ENCODE peak calls at places on chromosomes 11 and 22, in four cellular contexts. One of them, this sample, is unnamed.
A peak's percentile ranks its signal among the peaks of the same experiment; 100 is the strongest.

GRCh38 chr11:112874959-112875358 is 86.3 kb upstream of the NCAM1 start:
- DNase-seq in adrenal gland: no peak
- DNase-seq in transverse colon: no peak
- DNase-seq in HCT116: no peak
- DNase-seq in this sample: no peak

GRCh38 chr11:63904743-63905142 is 12.2 kb downstream of the RCOR2 start:
- DNase-seq in transverse colon: no peak
- DNase-seq in HCT116: no peak
- DNase-seq in adrenal gland: no peak
- DNase-seq in this sample: no peak

GRCh38 chr11:67165595-67165994 is 46.5 kb downstream of the KDM2A start:
- DNase-seq in adrenal gland: no peak
- DNase-seq in transverse colon: no peak
- DNase-seq in HCT116: no peak
- DNase-seq in this sample: no peak

GRCh38 chr11:26134481-26135355 is 197.2 kb upstream of the ANO3 start:
- DNase-seq in transverse colon: no peak
- DNase-seq in HCT116: no peak
- DNase-seq in adrenal gland: no peak
- DNase-seq in this sample: no peak

GRCh38 chr22:48175721-48176120 is 1413.3 kb downstream of the TBC1D22A start:
- DNase-seq in transverse colon: no peak
- DNase-seq in HCT116: no peak
- DNase-seq in adrenal gland: no peak
- DNase-seq in this sample: no peak

GRCh38 chr11:84408946-84409411 is 1122.8 kb upstream of the CCDC90B start:
- DNase-seq in transverse colon: no peak
- DNase-seq in HCT116: no peak
- DNase-seq in adrenal gland: no peak
- DNase-seq in this sample: no peak

GRCh38 chr22:25060522-25061071 is 108.1 kb downstream of the KIAA1671 start:
- DNase-seq in adrenal gland: no peak
- DNase-seq in transverse colon: no peak
- DNase-seq in HCT116: no peak
- DNase-seq in this sample: no peak

GRCh38 chr11:19953909-19954308 is 206.4 kb downstream of the DBX1 start:
- DNase-seq in HCT116: peak; percentile 24
- DNase-seq in transverse colon: no peak
- DNase-seq in adrenal gland: no peak
- DNase-seq in this sample: peak; percentile 27

GRCh38 chr11:116438651-116439479 is 333.9 kb downstream of the BUD13 start:
- DNase-seq in HCT116: no peak
- DNase-seq in transverse colon: no peak
- DNase-seq in adrenal gland: no peak
- DNase-seq in this sample: no peak

GRCh38 chr11:86396403-86396802 is 21.7 kb downstream of the CCDC81 start:
- DNase-seq in transverse colon: no peak
- DNase-seq in adrenal gland: no peak
- DNase-seq in HCT116: no peak
- DNase-seq in this sample: no peak

GRCh38 chr11:12626616-12627015 is 47.6 kb upstream of the TEAD1 start:
- DNase-seq in HCT116: no peak
- DNase-seq in adrenal gland: no peak
- DNase-seq in transverse colon: no peak
- DNase-seq in this sample: no peak

GRCh38 chr22:42279425-42280020 is 9.1 kb upstream of the TCF20 start:
- DNase-seq in adrenal gland: no peak
- DNase-seq in HCT116: no peak
- DNase-seq in transverse colon: no peak
- DNase-seq in this sample: no peak

GRCh38 chr11:34633990-34634725 is 13.3 kb downstream of the EHF start:
- DNase-seq in adrenal gland: no peak
- DNase-seq in HCT116: no peak
- DNase-seq in transverse colon: no peak
- DNase-seq in this sample: no peak

GRCh38 chr11:14184548-14184947 is 174.4 kb downstream of the RRAS2 start:
- DNase-seq in adrenal gland: no peak
- DNase-seq in HCT116: no peak
- DNase-seq in transverse colon: no peak
- DNase-seq in this sample: no peak

GRCh38 chr11:19929655-19930054 is 217.0 kb downstream of the NAV2 start:
- DNase-seq in adrenal gland: no peak
- DNase-seq in HCT116: no peak
- DNase-seq in transverse colon: no peak
- DNase-seq in this sample: no peak

GRCh38 chr22:46295277-46295971 is 1.2 kb upstream of the GTSE1 start:
- DNase-seq in adrenal gland: no peak
- DNase-seq in HCT116: no peak
- DNase-seq in transverse colon: no peak
- DNase-seq in this sample: no peak

GRCh38 chr11:36352919-36353318 is 56.8 kb downstream of the PRR5L start:
- DNase-seq in transverse colon: no peak
- DNase-seq in adrenal gland: no peak
- DNase-seq in HCT116: no peak
- DNase-seq in this sample: peak; percentile 49

GRCh38 chr22:44051961-44052360 is 27.9 kb downstream of the PARVB start:
- DNase-seq in transverse colon: no peak
- DNase-seq in HCT116: no peak
- DNase-seq in adrenal gland: no peak
- DNase-seq in this sample: no peak
- H3K4me1 ChIP-seq in transverse colon: no peaks in the 10 kb centered on the region
- H3K4me1 ChIP-seq in HCT116: no peaks in the 10 kb centered on the region
- H3K4me1 ChIP-seq in adrenal gland: no peaks in the 10 kb centered on the region
- H3K4me1 ChIP-seq in this sample: no peaks in the 10 kb centered on the region

DNA sequence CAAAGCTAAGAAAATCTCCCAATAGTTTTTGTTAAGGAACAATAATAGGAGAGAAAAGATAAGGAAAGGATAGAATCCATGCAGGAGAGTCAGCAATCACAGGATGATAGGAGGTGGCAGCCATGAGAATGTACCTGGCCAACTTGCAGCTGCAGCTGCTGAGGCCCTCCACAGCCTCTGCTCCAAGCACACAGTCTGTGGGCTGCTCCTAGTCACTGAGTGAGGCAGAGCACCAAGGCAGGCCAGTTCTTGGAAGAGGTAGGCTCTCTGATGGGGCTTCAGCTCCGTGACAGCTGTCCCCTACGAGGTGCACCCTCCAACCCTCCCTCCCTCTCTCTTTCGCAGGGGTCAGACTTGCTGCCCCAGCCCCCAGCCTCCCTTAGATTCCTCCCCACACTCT is 5.5 kb upstream of the KCNJ1 start:
- DNase-seq in adrenal gland: no peak
- DNase-seq in HCT116: no peak
- DNase-seq in transverse colon: no peak
- DNase-seq in this sample: no peak
- H3K27ac ChIP-seq in adrenal gland: no peak overlapping the region
- H3K27ac ChIP-seq in HCT116: no peak overlapping the region
- H3K27ac ChIP-seq in transverse colon: no peak overlapping the region
- H3K27ac ChIP-seq in this sample: no peak overlapping the region

GRCh38 chr22:49956418-49956770 is 4.2 kb upstream of the PIM3 start:
- DNase-seq in HCT116: no peak
- DNase-seq in transverse colon: no peak
- DNase-seq in adrenal gland: no peak
- DNase-seq in this sample: no peak
- H3K4me1 ChIP-seq in HCT116: peaks cover 22% of the 10 kb centered on the region
- H3K4me1 ChIP-seq in transverse colon: peaks cover 20% of the 10 kb centered on the region
- H3K4me1 ChIP-seq in adrenal gland: peaks cover 4% of the 10 kb centered on the region
- H3K4me1 ChIP-seq in this sample: peaks cover 50% of the 10 kb centered on the region

GRCh38 chr11:68481579-68482240 is 21.2 kb downstream of the PPP6R3 start:
- DNase-seq in adrenal gland: no peak
- DNase-seq in HCT116: no peak
- DNase-seq in transverse colon: no peak
- DNase-seq in this sample: no peak
- H3K27ac ChIP-seq in adrenal gland: peak overlapping the region; percentile 39
- H3K27ac ChIP-seq in HCT116: no peak overlapping the region
- H3K27ac ChIP-seq in transverse colon: peak overlapping the region; percentile 22
- H3K27ac ChIP-seq in this sample: no peak overlapping the region

DNA sequence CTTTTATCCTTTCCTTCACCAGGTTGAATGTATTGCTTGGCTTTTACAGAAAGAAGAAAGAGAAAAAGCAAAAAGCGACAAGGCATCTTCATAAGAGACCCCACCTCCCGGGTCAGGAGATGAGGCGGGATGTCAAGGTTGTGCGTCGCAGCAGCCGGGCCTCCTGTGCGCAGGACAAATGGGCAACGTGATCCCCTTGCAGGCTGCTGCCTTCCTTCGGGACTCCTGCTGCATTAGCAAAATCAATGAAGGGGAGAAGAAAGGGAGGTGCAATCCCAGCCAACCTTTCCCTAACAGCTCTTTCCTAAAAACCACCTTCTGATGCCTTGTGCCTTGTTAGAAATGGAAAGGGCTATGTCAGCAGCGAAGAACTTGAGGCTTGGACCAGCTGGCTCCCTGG is 43.3 kb downstream of the GALNT18 start:
- DNase-seq in HCT116: no peak
- DNase-seq in transverse colon: no peak
- DNase-seq in adrenal gland: no peak
- DNase-seq in this sample: no peak
- H3K4me1 ChIP-seq in HCT116: no peaks in the 10 kb centered on the region
- H3K4me1 ChIP-seq in transverse colon: no peaks in the 10 kb centered on the region
- H3K4me1 ChIP-seq in adrenal gland: no peaks in the 10 kb centered on the region
- H3K4me1 ChIP-seq in this sample: peaks cover 22% of the 10 kb centered on the region

DNA sequence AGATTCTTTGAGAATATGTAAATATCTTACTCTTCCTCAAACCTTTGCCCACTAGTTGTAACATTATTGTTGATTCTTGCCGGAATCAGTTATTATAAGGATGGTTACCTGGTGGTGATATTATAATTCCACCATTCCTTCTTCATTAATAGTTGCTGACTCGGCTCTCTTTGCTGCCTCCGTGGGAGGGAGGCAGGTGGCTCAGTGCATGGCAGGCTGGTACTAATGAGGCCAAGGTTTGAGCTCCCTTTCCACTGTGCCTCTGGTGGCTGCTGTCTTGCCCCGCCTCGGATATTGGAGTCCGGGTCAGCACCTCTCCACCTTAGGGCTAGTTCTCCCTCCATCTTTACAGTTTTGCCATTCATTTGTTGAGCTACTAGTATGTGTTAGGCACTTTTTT is 12.7 kb downstream of the CD6 start:
- DNase-seq in transverse colon: no peak
- DNase-seq in HCT116: no peak
- DNase-seq in adrenal gland: no peak
- DNase-seq in this sample: no peak
- H3K27ac ChIP-seq in transverse colon: no peak overlapping the region
- H3K27ac ChIP-seq in HCT116: no peak overlapping the region
- H3K27ac ChIP-seq in adrenal gland: no peak overlapping the region
- H3K27ac ChIP-seq in this sample: no peak overlapping the region

GRCh38 chr22:38613588-38613987 is 42.6 kb downstream of the FAM227A start:
- DNase-seq in HCT116: no peak
- DNase-seq in adrenal gland: no peak
- DNase-seq in transverse colon: no peak
- DNase-seq in this sample: no peak
- H3K4me1 ChIP-seq in HCT116: no peaks in the 10 kb centered on the region
- H3K4me1 ChIP-seq in adrenal gland: no peaks in the 10 kb centered on the region
- H3K4me1 ChIP-seq in transverse colon: no peaks in the 10 kb centered on the region
- H3K4me1 ChIP-seq in this sample: no peaks in the 10 kb centered on the region

DNA sequence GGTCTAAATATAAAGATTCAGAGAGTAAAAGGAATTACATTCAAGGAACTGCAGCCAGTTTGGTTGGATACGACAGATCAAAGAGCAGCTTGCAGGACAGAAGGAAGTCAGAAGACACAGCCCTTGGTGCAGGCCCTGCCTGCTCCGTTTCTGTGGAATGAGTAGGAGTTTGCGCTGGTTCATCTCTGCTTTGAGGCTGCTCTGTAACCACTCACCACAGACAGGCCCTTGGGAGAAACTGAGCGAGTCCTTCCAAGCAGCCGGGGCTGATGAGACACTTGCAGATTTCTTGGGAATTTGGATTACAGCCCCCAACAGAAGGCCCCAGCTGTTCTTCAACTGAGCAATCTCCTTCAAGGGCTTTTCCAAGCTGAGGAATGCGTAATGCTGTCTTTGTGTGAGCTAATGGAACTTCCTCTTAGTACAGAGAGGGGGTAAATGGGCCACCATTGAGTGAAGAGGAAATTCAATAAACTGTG is 16.4 kb downstream of the IL10RA start:
- DNase-seq in adrenal gland: no peak
- DNase-seq in HCT116: no peak
- DNase-seq in transverse colon: peak; percentile 46
- DNase-seq in this sample: no peak
- H3K27ac ChIP-seq in adrenal gland: no peak overlapping the region
- H3K27ac ChIP-seq in HCT116: no peak overlapping the region
- H3K27ac ChIP-seq in transverse colon: peak overlapping the region; percentile 67
- H3K27ac ChIP-seq in this sample: no peak overlapping the region

GRCh38 chr11:108398439-108398838 is 68.9 kb downstream of the C11orf65 start:
- DNase-seq in HCT116: no peak
- DNase-seq in adrenal gland: no peak
- DNase-seq in transverse colon: no peak
- DNase-seq in this sample: no peak
- H3K4me1 ChIP-seq in HCT116: no peaks in the 10 kb centered on the region
- H3K4me1 ChIP-seq in adrenal gland: peaks cover 6% of the 10 kb centered on the region
- H3K4me1 ChIP-seq in transverse colon: no peaks in the 10 kb centered on the region
- H3K4me1 ChIP-seq in this sample: no peaks in the 10 kb centered on the region

DNA sequence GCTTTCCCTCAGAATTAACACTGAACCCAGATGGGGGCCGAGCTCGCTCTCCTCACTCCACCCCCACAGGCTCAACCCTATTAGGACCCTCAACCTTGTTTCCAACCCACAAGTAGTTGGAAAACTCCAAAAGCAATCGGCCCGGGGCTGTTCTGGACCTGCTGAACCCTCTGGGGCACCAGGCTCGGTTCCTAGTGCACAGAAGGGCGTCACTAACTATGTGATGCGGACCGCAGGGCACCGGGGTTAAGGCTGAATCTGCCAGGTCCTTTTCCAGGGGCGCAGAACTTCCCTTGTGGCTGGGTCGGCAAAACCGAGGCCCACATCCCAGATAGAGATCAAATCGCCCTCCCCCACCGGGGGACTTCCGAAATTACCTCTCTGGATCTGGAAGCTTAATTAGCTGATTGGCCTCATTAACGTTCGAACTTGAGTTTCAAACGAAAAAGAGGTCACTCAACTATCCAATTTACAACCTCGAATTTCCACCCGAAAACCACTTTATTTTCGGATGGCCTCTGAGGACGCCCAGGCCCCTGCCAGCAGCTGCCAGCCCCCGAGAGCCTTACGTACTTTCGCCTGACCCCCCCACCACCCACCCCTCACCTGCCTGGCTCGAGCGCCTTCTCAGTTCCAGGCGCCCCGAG is 1.7 kb downstream of the SHANK2 start:
- DNase-seq in adrenal gland: no peak
- DNase-seq in transverse colon: peak; percentile 3
- DNase-seq in HCT116: no peak
- DNase-seq in this sample: no peak
- H3K27ac ChIP-seq in adrenal gland: no peak overlapping the region
- H3K27ac ChIP-seq in transverse colon: no peak overlapping the region
- H3K27ac ChIP-seq in HCT116: no peak overlapping the region
- H3K27ac ChIP-seq in this sample: no peak overlapping the region

This sample was measured in SJSA1.